ENCODE peak calls at places on chromosomes 6 and 20, in ten cellular contexts. G is MM.1S, X is foreskin fibroblast, H is cardiac muscle cell, Y is breast epithelium, M is left lung, J is AG04450, B is endodermal cell, U is heart right ventricle, C is Peyer's patch. N is an unnamed sample.
A peak's percentile ranks its signal among the peaks of the same experiment; 100 is the strongest.

GRCh38 chr6:37628611-37629320 is 68.9 kb downstream of the MDGA1 start:
- DNase-seq in G (no peak), X (peak; percentile 12), H (no peak), Y (no peak), M (no peak), J (peak; percentile 21), B (no peak), U (no peak), C (no peak), N (no peak)

GRCh38 chr6:105250523-105250922 is 70.7 kb upstream of the POPDC3 start:
- DNase-seq in G (no peak), X (peak; percentile 23), H (no peak), Y (no peak), M (no peak), J (no peak), B (no peak), U (no peak), C (no peak), N (no peak)

GRCh38 chr6:54629132-54629531 is 217.4 kb upstream of the FAM83B start:
- DNase-seq in G (no peak), X (no peak), H (no peak), Y (no peak), M (no peak), J (peak; percentile 41), B (no peak), U (no peak), C (no peak), N (no peak)

GRCh38 chr6:92122746-92123145 is 1296.6 kb downstream of the EPHA7 start:
- DNase-seq in G (peak; percentile 13), X (no peak), H (peak; percentile 22), Y (no peak), M (no peak), J (no peak), B (no peak), U (no peak), C (no peak), N (no peak)

GRCh38 chr20:36197271-36197670 is 39.0 kb upstream of the AAR2 start:
- DNase-seq in G (no peak), X (no peak), H (no peak), Y (no peak), M (no peak), J (no peak), B (no peak), U (no peak), C (no peak), N (no peak)

GRCh38 chr6:33417127-33417902 is 592 bp downstream of the CUTA start:
- DNase-seq in G (no peak), X (peak; percentile 88), H (peak; percentile 55), Y (no peak), M (no peak), J (peak; percentile 66), B (no peak), U (no peak), C (peak; percentile 62), N (peak; percentile 63)

GRCh38 chr6:137913434-137913833 is 46.4 kb downstream of the TNFAIP3 start:
- DNase-seq in G (no peak), X (no peak), H (no peak), Y (no peak), M (no peak), J (no peak), B (no peak), U (no peak), C (no peak), N (no peak)

GRCh38 chr6:166989427-166990034 is 9.7 kb upstream of the CEP43 start:
- DNase-seq in G (peak; percentile 11), X (peak; percentile 33), H (peak; percentile 25), Y (no peak), M (no peak), J (peak; percentile 11), B (no peak), U (peak; percentile 35), C (no peak), N (no peak)

GRCh38 chr6:72182337-72183246 is 296.2 kb downstream of the RIMS1 start:
- DNase-seq in G (peak; percentile 91), X (peak; percentile 6), H (peak; percentile 65), Y (peak; percentile 48), M (peak; percentile 88), J (no peak), B (peak; percentile 89), U (no peak), C (peak; percentile 57), N (no peak)

GRCh38 chr6:112004397-112005341 is 49.2 kb upstream of the CCN6 start:
- DNase-seq in G (no peak), X (no peak), H (no peak), Y (no peak), M (no peak), J (no peak), B (no peak), U (peak; percentile 32), C (no peak), N (no peak)

GRCh38 chr6:55958790-55959189 is 83.4 kb upstream of the BMP5 start:
- DNase-seq in G (no peak), X (no peak), H (no peak), Y (no peak), M (no peak), J (no peak), B (no peak), U (no peak), C (no peak), N (no peak)

GRCh38 chr6:163162874-163163213 is 251.7 kb upstream of the QKI start:
- DNase-seq in G (no peak), X (no peak), H (no peak), Y (no peak), M (no peak), J (no peak), B (no peak), U (no peak), C (no peak), N (no peak)

GRCh38 chr6:42569102-42570028 is 5.5 kb downstream of the UBR2 start:
- DNase-seq in G (peak; percentile 26), X (peak; percentile 87), H (no peak), Y (no peak), M (no peak), J (peak; percentile 83), B (no peak), U (no peak), C (no peak), N (no peak)

GRCh38 chr20:22836877-22837276 is 198.2 kb upstream of the SSTR4 start:
- DNase-seq in G (no peak), X (no peak), H (peak; percentile 15), Y (no peak), M (no peak), J (no peak), B (peak; percentile 35), U (no peak), C (no peak), N (no peak)

DNA sequence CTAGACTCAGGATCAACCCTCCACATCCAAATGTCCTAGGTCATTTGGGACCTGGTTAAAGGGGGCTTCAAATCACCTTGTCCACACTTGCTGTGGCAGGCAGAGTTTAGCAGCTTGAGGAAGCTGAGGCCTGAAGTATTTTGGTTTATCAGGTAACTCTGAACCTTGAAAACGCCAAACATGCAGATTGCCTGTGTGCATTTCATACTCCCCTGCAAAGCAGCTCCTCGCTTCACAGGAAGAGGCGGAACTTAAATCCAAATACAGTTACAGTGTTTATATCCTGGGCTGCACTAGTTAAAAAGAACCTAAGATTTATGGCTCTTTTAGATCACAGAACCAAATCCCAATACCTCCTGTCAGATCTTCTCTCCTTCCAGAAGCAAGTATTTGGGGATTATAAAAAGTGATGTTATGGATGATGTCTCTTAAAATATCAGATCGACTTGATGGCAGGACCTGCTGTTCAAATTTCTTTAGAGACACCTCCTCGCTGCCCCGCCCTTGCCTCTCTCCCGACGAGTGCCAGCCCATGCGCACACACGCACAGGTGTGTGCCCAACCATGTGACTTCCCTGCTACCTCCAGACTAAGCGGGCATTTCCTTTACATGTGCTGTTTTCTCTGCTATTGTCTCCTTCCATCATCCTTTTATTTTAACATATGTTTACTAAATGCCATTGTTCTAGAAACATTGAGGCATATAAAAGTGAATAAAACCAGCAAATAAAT is 224.6 kb upstream of the FOXQ1 start:
- DNase-seq in G (no peak), X (no peak), H (no peak), Y (no peak), M (no peak), J (no peak), B (peak; percentile 13), U (no peak), C (no peak), N (no peak)
- H3K4me3 ChIP-seq in G (no peak overlapping the region), X (no peak overlapping the region), H (no peak overlapping the region), Y (no peak overlapping the region), M (no peak overlapping the region), J (no peak overlapping the region), B (no peak overlapping the region), U (no peak overlapping the region), C (no peak overlapping the region), N (no peak overlapping the region)

DNA sequence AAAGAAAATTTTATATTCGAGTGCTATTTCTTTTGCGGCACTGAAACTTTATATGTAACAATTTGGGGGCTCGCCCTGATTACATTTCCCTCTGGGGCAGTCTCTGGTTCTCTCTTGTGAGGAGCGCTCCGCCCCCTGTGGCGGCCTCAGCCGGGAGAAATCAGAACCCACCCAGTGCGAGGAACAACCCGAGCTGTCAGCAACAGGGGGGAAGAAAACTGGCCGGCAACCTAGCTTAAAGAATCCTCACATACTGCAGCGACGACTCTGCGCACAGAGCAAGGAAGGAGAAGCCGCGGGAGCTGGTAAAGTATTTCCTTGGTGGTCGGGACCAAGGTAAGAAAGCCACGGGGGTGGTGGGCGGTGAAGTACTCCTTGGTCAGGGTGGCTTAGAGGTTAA is 23.9 kb upstream of the SLC52A3 start:
- DNase-seq in G (no peak), X (no peak), H (no peak), Y (no peak), M (no peak), J (no peak), B (peak; percentile 44), U (no peak), C (no peak), N (no peak)
- TF ChIP-seq CTCF in G (no peak), X (no peak), H (no peak), Y (no peak), M (no peak), J (no peak), B (no peak), U (no peak), C (no peak), N (no peak)

DNA sequence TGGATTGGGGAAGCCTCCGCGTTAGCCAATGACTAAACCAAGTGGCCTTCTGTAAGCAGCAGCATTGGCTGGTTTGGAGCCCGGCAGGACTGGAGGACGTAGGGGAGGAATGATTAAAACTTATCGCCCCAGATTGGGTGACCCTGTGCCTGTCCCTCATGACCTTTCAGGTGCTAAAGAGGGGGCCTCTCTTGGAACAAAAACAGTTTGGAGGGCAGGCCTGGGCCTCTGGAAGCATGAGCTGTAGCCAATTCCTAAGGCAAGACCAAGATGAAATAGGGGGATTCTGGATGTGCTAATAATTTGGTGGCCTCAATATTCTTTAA is 1.4 kb downstream of the GMPR start:
- DNase-seq in G (no peak), X (no peak), H (no peak), Y (no peak), M (no peak), J (no peak), B (no peak), U (peak; percentile 78), C (no peak), N (no peak)
- H3K4me3 ChIP-seq in G (no peak overlapping the region), X (peak overlapping the region; percentile 70), H (no peak overlapping the region), Y (peak overlapping the region; percentile 71), M (peak overlapping the region; percentile 61), J (peak overlapping the region; percentile 2), B (peak overlapping the region; percentile 80), U (peak overlapping the region; percentile 74), C (peak overlapping the region; percentile 49), N (peak overlapping the region; percentile 80)

DNA sequence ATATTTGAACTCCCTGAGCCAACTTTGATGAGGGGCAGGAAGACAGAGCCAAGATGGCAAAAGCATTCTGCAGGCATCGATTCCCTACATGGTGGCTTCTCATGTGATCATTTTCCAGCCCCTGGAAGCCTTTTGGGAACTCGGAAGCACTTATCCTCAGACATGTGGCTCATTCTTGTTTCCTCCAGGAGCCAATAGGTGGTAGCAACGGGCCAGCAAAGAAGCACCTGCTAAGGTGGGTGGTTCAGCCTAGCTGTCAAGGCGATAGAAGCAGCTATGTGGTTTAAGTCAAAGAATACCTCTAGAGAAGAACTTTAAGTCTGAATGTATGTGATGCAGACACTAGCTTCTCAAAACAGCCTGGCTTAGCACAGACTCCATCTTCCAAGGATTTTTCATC is 64.9 kb upstream of the PAX1 start:
- DNase-seq in G (peak; percentile 18), X (no peak), H (peak; percentile 30), Y (no peak), M (no peak), J (no peak), B (peak; percentile 89), U (no peak), C (no peak), N (no peak)
- TF ChIP-seq CTCF in G (peak; percentile 29), X (no peak), H (no peak), Y (no peak), M (no peak), J (no peak), B (peak; percentile 83), U (no peak), C (no peak), N (no peak)

N was measured in AG09309.